ENCODE peak calls at places on chromosomes 12 and 14, in nine cellular contexts. One of them, this sample, is unnamed.

GRCh38 chr12:104551313-104551931 is 94.7 kb downstream of the CHST11 start:
- DNase-seq in midbrain: no peak
- DNase-seq in mesenteric fat pad: no peak
- DNase-seq in GM18507: no peak
- DNase-seq in NCI-H1930: no peak
- DNase-seq in AG08395: no peak
- DNase-seq in suprapubic skin: no peak
- DNase-seq in HCEC 1CT: no peak
- DNase-seq in colonic mucosa: no peak
- DNase-seq in this sample: no peak

GRCh38 chr12:107335802-107336570 is 242.6 kb upstream of the CRY1 start:
- DNase-seq in midbrain: no peak
- DNase-seq in mesenteric fat pad: no peak
- DNase-seq in GM18507: no peak
- DNase-seq in NCI-H1930: no peak
- DNase-seq in AG08395: no peak
- DNase-seq in suprapubic skin: no peak
- DNase-seq in HCEC 1CT: no peak
- DNase-seq in colonic mucosa: no peak
- DNase-seq in this sample: no peak

GRCh38 chr12:7060353-7060954 is at the start of gene C1S:
- DNase-seq in midbrain: peak
- DNase-seq in mesenteric fat pad: no peak
- DNase-seq in GM18507: no peak
- DNase-seq in NCI-H1930: peak
- DNase-seq in AG08395: peak
- DNase-seq in suprapubic skin: peak
- DNase-seq in HCEC 1CT: peak
- DNase-seq in colonic mucosa: peak
- DNase-seq in this sample: no peak

GRCh38 chr12:122203301-122203967 is at the start of gene B3GNT4:
- DNase-seq in midbrain: no peak
- DNase-seq in mesenteric fat pad: no peak
- DNase-seq in GM18507: no peak
- DNase-seq in NCI-H1930: peak
- DNase-seq in AG08395: peak
- DNase-seq in suprapubic skin: peak
- DNase-seq in HCEC 1CT: peak
- DNase-seq in colonic mucosa: peak
- DNase-seq in this sample: peak

GRCh38 chr12:113899844-113900471 is 66.2 kb downstream of the RBM19 start:
- DNase-seq in midbrain: no peak
- DNase-seq in mesenteric fat pad: no peak
- DNase-seq in GM18507: no peak
- DNase-seq in NCI-H1930: peak
- DNase-seq in AG08395: no peak
- DNase-seq in suprapubic skin: no peak
- DNase-seq in HCEC 1CT: no peak
- DNase-seq in colonic mucosa: no peak
- DNase-seq in this sample: no peak

GRCh38 chr12:12505544-12506501 is 56.8 kb downstream of the DUSP16 start:
- DNase-seq in midbrain: peak
- DNase-seq in mesenteric fat pad: no peak
- DNase-seq in GM18507: peak
- DNase-seq in NCI-H1930: no peak
- DNase-seq in AG08395: peak
- DNase-seq in suprapubic skin: no peak
- DNase-seq in HCEC 1CT: peak
- DNase-seq in colonic mucosa: no peak
- DNase-seq in this sample: no peak

GRCh38 chr12:31959701-31960391 is 631 bp downstream of the RESF1 start:
- DNase-seq in midbrain: peak
- DNase-seq in mesenteric fat pad: peak
- DNase-seq in GM18507: peak
- DNase-seq in NCI-H1930: peak
- DNase-seq in AG08395: peak
- DNase-seq in suprapubic skin: peak
- DNase-seq in HCEC 1CT: peak
- DNase-seq in colonic mucosa: peak
- DNase-seq in this sample: peak

GRCh38 chr14:61147898-61148549 is 133.1 kb downstream of the TMEM30B start:
- DNase-seq in midbrain: peak
- DNase-seq in mesenteric fat pad: no peak
- DNase-seq in GM18507: no peak
- DNase-seq in NCI-H1930: no peak
- DNase-seq in AG08395: no peak
- DNase-seq in suprapubic skin: no peak
- DNase-seq in HCEC 1CT: peak
- DNase-seq in colonic mucosa: no peak
- DNase-seq in this sample: peak

GRCh38 chr12:107130830-107131760 is 37.7 kb upstream of the CRY1 start:
- DNase-seq in midbrain: no peak
- DNase-seq in mesenteric fat pad: no peak
- DNase-seq in GM18507: no peak
- DNase-seq in NCI-H1930: peak
- DNase-seq in AG08395: no peak
- DNase-seq in suprapubic skin: no peak
- DNase-seq in HCEC 1CT: no peak
- DNase-seq in colonic mucosa: no peak
- DNase-seq in this sample: no peak

GRCh38 chr12:50192241-50192640 is 25.1 kb upstream of the CERS5 start:
- DNase-seq in midbrain: no peak
- DNase-seq in mesenteric fat pad: no peak
- DNase-seq in GM18507: no peak
- DNase-seq in NCI-H1930: no peak
- DNase-seq in AG08395: no peak
- DNase-seq in suprapubic skin: no peak
- DNase-seq in HCEC 1CT: no peak
- DNase-seq in colonic mucosa: no peak
- DNase-seq in this sample: no peak

GRCh38 chr12:52029686-52030085 is 21.6 kb upstream of the NR4A1 start:
- DNase-seq in midbrain: no peak
- DNase-seq in mesenteric fat pad: no peak
- DNase-seq in GM18507: no peak
- DNase-seq in NCI-H1930: peak
- DNase-seq in AG08395: no peak
- DNase-seq in suprapubic skin: no peak
- DNase-seq in HCEC 1CT: no peak
- DNase-seq in colonic mucosa: no peak
- DNase-seq in this sample: peak

GRCh38 chr12:93533310-93533709 is 39.2 kb upstream of the SOCS2 start:
- DNase-seq in midbrain: no peak
- DNase-seq in mesenteric fat pad: no peak
- DNase-seq in GM18507: no peak
- DNase-seq in NCI-H1930: no peak
- DNase-seq in AG08395: no peak
- DNase-seq in suprapubic skin: no peak
- DNase-seq in HCEC 1CT: no peak
- DNase-seq in colonic mucosa: no peak
- DNase-seq in this sample: no peak

GRCh38 chr14:100688598-100689499 is 37.8 kb upstream of the DLK1 start:
- DNase-seq in midbrain: no peak
- DNase-seq in mesenteric fat pad: no peak
- DNase-seq in GM18507: no peak
- DNase-seq in NCI-H1930: no peak
- DNase-seq in AG08395: peak
- DNase-seq in suprapubic skin: no peak
- DNase-seq in HCEC 1CT: peak
- DNase-seq in colonic mucosa: no peak
- DNase-seq in this sample: no peak

GRCh38 chr14:64789696-64790095 is 85.5 kb downstream of the PLEKHG3 start:
- DNase-seq in midbrain: no peak
- DNase-seq in mesenteric fat pad: no peak
- DNase-seq in GM18507: no peak
- DNase-seq in NCI-H1930: no peak
- DNase-seq in AG08395: no peak
- DNase-seq in suprapubic skin: no peak
- DNase-seq in HCEC 1CT: no peak
- DNase-seq in colonic mucosa: no peak
- DNase-seq in this sample: no peak

GRCh38 chr12:9349888-9350885 is 142.0 kb upstream of the PZP start:
- DNase-seq in midbrain: peak
- DNase-seq in mesenteric fat pad: no peak
- DNase-seq in GM18507: no peak
- DNase-seq in NCI-H1930: no peak
- DNase-seq in AG08395: no peak
- DNase-seq in suprapubic skin: no peak
- DNase-seq in HCEC 1CT: no peak
- DNase-seq in colonic mucosa: no peak
- DNase-seq in this sample: no peak

GRCh38 chr12:19439059-19440018 is at the start of gene AEBP2:
- DNase-seq in midbrain: peak
- DNase-seq in mesenteric fat pad: peak
- DNase-seq in GM18507: peak
- DNase-seq in NCI-H1930: peak
- DNase-seq in AG08395: peak
- DNase-seq in suprapubic skin: peak
- DNase-seq in HCEC 1CT: peak
- DNase-seq in colonic mucosa: peak
- DNase-seq in this sample: peak

GRCh38 chr12:101116911-101117310 is 93.1 kb downstream of the SLC5A8 start:
- DNase-seq in midbrain: no peak
- DNase-seq in mesenteric fat pad: no peak
- DNase-seq in GM18507: no peak
- DNase-seq in NCI-H1930: no peak
- DNase-seq in AG08395: no peak
- DNase-seq in suprapubic skin: no peak
- DNase-seq in HCEC 1CT: no peak
- DNase-seq in colonic mucosa: no peak
- DNase-seq in this sample: no peak

GRCh38 chr14:33661071-33661470 is 289.8 kb downstream of the EGLN3 start:
- DNase-seq in midbrain: no peak
- DNase-seq in mesenteric fat pad: no peak
- DNase-seq in GM18507: no peak
- DNase-seq in NCI-H1930: no peak
- DNase-seq in AG08395: no peak
- DNase-seq in suprapubic skin: no peak
- DNase-seq in HCEC 1CT: no peak
- DNase-seq in colonic mucosa: no peak
- DNase-seq in this sample: no peak

GRCh38 chr12:79331870-79332269 is 358.9 kb downstream of the PAWR start:
- DNase-seq in midbrain: no peak
- DNase-seq in mesenteric fat pad: no peak
- DNase-seq in GM18507: no peak
- DNase-seq in NCI-H1930: no peak
- DNase-seq in AG08395: no peak
- DNase-seq in suprapubic skin: no peak
- DNase-seq in HCEC 1CT: peak
- DNase-seq in colonic mucosa: no peak
- DNase-seq in this sample: no peak

GRCh38 chr12:34402899-34403705 is 380.8 kb downstream of the ALG10 start:
- DNase-seq in midbrain: no peak
- DNase-seq in mesenteric fat pad: peak
- DNase-seq in GM18507: no peak
- DNase-seq in NCI-H1930: no peak
- DNase-seq in AG08395: peak
- DNase-seq in suprapubic skin: peak
- DNase-seq in HCEC 1CT: no peak
- DNase-seq in colonic mucosa: peak
- DNase-seq in this sample: peak

GRCh38 chr12:86838709-86839108 is 582.5 kb upstream of the MGAT4C start:
- DNase-seq in midbrain: peak
- DNase-seq in mesenteric fat pad: no peak
- DNase-seq in GM18507: no peak
- DNase-seq in NCI-H1930: no peak
- DNase-seq in AG08395: no peak
- DNase-seq in suprapubic skin: no peak
- DNase-seq in HCEC 1CT: no peak
- DNase-seq in colonic mucosa: no peak
- DNase-seq in this sample: peak

GRCh38 chr14:52678591-52678990 is 16.8 kb downstream of the ERO1A start:
- DNase-seq in midbrain: no peak
- DNase-seq in mesenteric fat pad: no peak
- DNase-seq in GM18507: no peak
- DNase-seq in NCI-H1930: no peak
- DNase-seq in AG08395: no peak
- DNase-seq in suprapubic skin: no peak
- DNase-seq in HCEC 1CT: peak
- DNase-seq in colonic mucosa: no peak
- DNase-seq in this sample: no peak

GRCh38 chr12:109734219-109735000 is 20.8 kb downstream of the FAM222A start:
- DNase-seq in midbrain: no peak
- DNase-seq in mesenteric fat pad: peak
- DNase-seq in GM18507: no peak
- DNase-seq in NCI-H1930: no peak
- DNase-seq in AG08395: no peak
- DNase-seq in suprapubic skin: peak
- DNase-seq in HCEC 1CT: peak
- DNase-seq in colonic mucosa: no peak
- DNase-seq in this sample: peak

GRCh38 chr14:99389171-99389826 is 91.4 kb downstream of the SETD3 start:
- DNase-seq in midbrain: peak
- DNase-seq in mesenteric fat pad: no peak
- DNase-seq in GM18507: peak
- DNase-seq in NCI-H1930: no peak
- DNase-seq in AG08395: peak
- DNase-seq in suprapubic skin: no peak
- DNase-seq in HCEC 1CT: peak
- DNase-seq in colonic mucosa: peak
- DNase-seq in this sample: no peak

GRCh38 chr12:120598674-120599463 is 17.7 kb upstream of the POP5 start:
- DNase-seq in midbrain: no peak
- DNase-seq in mesenteric fat pad: no peak
- DNase-seq in GM18507: no peak
- DNase-seq in NCI-H1930: no peak
- DNase-seq in AG08395: peak
- DNase-seq in suprapubic skin: no peak
- DNase-seq in HCEC 1CT: peak
- DNase-seq in colonic mucosa: no peak
- DNase-seq in this sample: no peak

GRCh38 chr14:72962829-72963312 is 36.6 kb downstream of the DCAF4 start:
- DNase-seq in midbrain: no peak
- DNase-seq in mesenteric fat pad: no peak
- DNase-seq in GM18507: no peak
- DNase-seq in NCI-H1930: no peak
- DNase-seq in AG08395: peak
- DNase-seq in suprapubic skin: no peak
- DNase-seq in HCEC 1CT: peak
- DNase-seq in colonic mucosa: peak
- DNase-seq in this sample: no peak

GRCh38 chr14:75258079-75258802 is 20.4 kb upstream of the FOS start:
- DNase-seq in midbrain: no peak
- DNase-seq in mesenteric fat pad: no peak
- DNase-seq in GM18507: no peak
- DNase-seq in NCI-H1930: no peak
- DNase-seq in AG08395: peak
- DNase-seq in suprapubic skin: peak
- DNase-seq in HCEC 1CT: peak
- DNase-seq in colonic mucosa: peak
- DNase-seq in this sample: no peak

GRCh38 chr14:77965919-77966435 is 166.1 kb downstream of the ADCK1 start:
- DNase-seq in midbrain: peak
- DNase-seq in mesenteric fat pad: no peak
- DNase-seq in GM18507: peak
- DNase-seq in NCI-H1930: no peak
- DNase-seq in AG08395: peak
- DNase-seq in suprapubic skin: no peak
- DNase-seq in HCEC 1CT: no peak
- DNase-seq in colonic mucosa: no peak
- DNase-seq in this sample: peak

GRCh38 chr14:24355009-24355408 is 13.0 kb upstream of the NFATC4 start:
- DNase-seq in midbrain: no peak
- DNase-seq in mesenteric fat pad: no peak
- DNase-seq in GM18507: no peak
- DNase-seq in NCI-H1930: no peak
- DNase-seq in AG08395: no peak
- DNase-seq in suprapubic skin: no peak
- DNase-seq in HCEC 1CT: no peak
- DNase-seq in colonic mucosa: no peak
- DNase-seq in this sample: no peak

GRCh38 chr14:52996493-52996892 is 45.6 kb upstream of the FERMT2 start:
- DNase-seq in midbrain: no peak
- DNase-seq in mesenteric fat pad: no peak
- DNase-seq in GM18507: no peak
- DNase-seq in NCI-H1930: no peak
- DNase-seq in AG08395: no peak
- DNase-seq in suprapubic skin: no peak
- DNase-seq in HCEC 1CT: no peak
- DNase-seq in colonic mucosa: no peak
- DNase-seq in this sample: no peak

GRCh38 chr14:29734732-29735131 is 192.9 kb downstream of the PRKD1 start:
- DNase-seq in midbrain: no peak
- DNase-seq in mesenteric fat pad: no peak
- DNase-seq in GM18507: no peak
- DNase-seq in NCI-H1930: no peak
- DNase-seq in AG08395: no peak
- DNase-seq in suprapubic skin: no peak
- DNase-seq in HCEC 1CT: no peak
- DNase-seq in colonic mucosa: no peak
- DNase-seq in this sample: no peak